ENCODE peak calls at places on chromosomes 16 and 17, in nine cellular contexts. D is colonic mucosa, P is RWPE1, W is sigmoid colon, U is H9, J is PC-3, B is left ventricle myocardium inferior, T is hepatocyte, E is esophagus muscularis mucosa. C is an unnamed sample.

GRCh38 chr17:9233271-9233599 is 211.9 kb downstream of the NTN1 start:
- DNase-seq in U (no peak), E (no peak), B (no peak), T (no peak), D (no peak), J (no peak), P (no peak), W (peak; percentile 57), C (no peak)

GRCh38 chr17:2076461-2076984 is 21.6 kb downstream of the HIC1 start:
- DNase-seq in T (peak; percentile 63), J (no peak), U (no peak), D (no peak), W (no peak), B (no peak), E (peak; percentile 91), P (no peak), C (no peak)

GRCh38 chr16:47928008-47928407 is 227.8 kb downstream of the ABCC12 start:
- DNase-seq in E (no peak), J (peak; percentile 11), W (no peak), U (peak; percentile 39), P (no peak), B (no peak), D (no peak), T (no peak), C (no peak)

GRCh38 chr17:30922235-30922993 is 669 bp downstream of the ADAP2 start:
- DNase-seq in D (no peak), W (peak; percentile 61), U (peak; percentile 62), J (no peak), E (no peak), T (peak; percentile 20), B (peak; percentile 17), P (no peak), C (no peak)

GRCh38 chr17:5592382-5592781 is 8.1 kb upstream of the NLRP1 start:
- DNase-seq in J (peak; percentile 79), B (no peak), U (peak; percentile 30), P (peak; percentile 40), T (peak; percentile 68), D (no peak), W (no peak), E (no peak), C (no peak)

GRCh38 chr16:27445502-27446175 is 43.7 kb downstream of the IL21R start:
- DNase-seq in B (no peak), T (no peak), D (no peak), E (no peak), J (no peak), W (peak; percentile 40), U (no peak), P (no peak), C (no peak)

GRCh38 chr16:27728691-27729090 is 178.7 kb downstream of the KATNIP start:
- DNase-seq in B (no peak), U (no peak), P (peak; percentile 20), T (no peak), W (no peak), D (no peak), J (no peak), E (no peak), C (no peak)

GRCh38 chr16:11857161-11857560 is 5.8 kb upstream of the RSL1D1 start:
- DNase-seq in J (peak; percentile 24), U (no peak), W (no peak), B (no peak), E (no peak), P (no peak), D (no peak), T (no peak), C (no peak)

GRCh38 chr16:79261461-79261860 is 339.1 kb downstream of the MAF start:
- DNase-seq in J (no peak), U (peak; percentile 74), P (no peak), D (peak; percentile 41), T (peak; percentile 45), B (peak; percentile 57), E (no peak), W (no peak), C (no peak)

GRCh38 chr17:77404812-77405581 is 264.2 kb downstream of the SEC14L1 start:
- DNase-seq in U (no peak), J (peak; percentile 93), T (no peak), P (peak; percentile 69), D (peak; percentile 62), B (peak; percentile 57), E (no peak), W (no peak), C (no peak)

GRCh38 chr17:80069886-80070177 is 31.5 kb upstream of the GAA start:
- DNase-seq in B (no peak), P (no peak), E (no peak), T (no peak), J (no peak), U (no peak), W (no peak), D (no peak), C (no peak)

GRCh38 chr16:87735270-87736002 is 30.4 kb downstream of the KLHDC4 start:
- DNase-seq in P (no peak), B (no peak), D (no peak), J (no peak), E (no peak), T (no peak), W (no peak), U (no peak), C (no peak)

GRCh38 chr16:48740964-48741363 is 131.0 kb upstream of the N4BP1 start:
- DNase-seq in T (no peak), E (no peak), D (no peak), J (no peak), P (no peak), B (no peak), W (no peak), U (no peak), C (no peak)

DNA sequence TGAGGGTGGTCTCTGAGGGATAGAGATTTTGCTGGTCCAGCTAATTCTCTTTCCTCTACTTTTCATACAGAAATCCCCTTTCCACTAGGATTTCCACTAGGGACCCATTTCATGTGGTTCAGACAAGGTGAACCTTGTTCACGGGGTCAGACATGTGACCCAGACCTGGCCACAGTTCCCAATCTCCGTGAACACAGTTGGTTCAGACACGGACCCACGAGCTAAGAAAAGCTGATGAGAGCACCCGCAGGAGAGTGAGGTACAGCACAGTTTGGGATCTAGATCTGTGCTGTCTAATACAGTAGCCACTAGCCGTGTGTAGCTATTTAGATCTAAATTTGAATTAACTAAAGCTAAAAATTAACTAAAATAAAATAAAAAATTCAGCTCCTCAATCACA is 88.1 kb downstream of the AXIN2 start:
- DNase-seq in B (no peak), T (no peak), J (no peak), E (no peak), W (no peak), U (no peak), P (no peak), D (no peak), C (no peak)
- H3K27ac ChIP-seq in B (peak overlapping the region; percentile 6), T (peak overlapping the region; percentile 79), J (no peak overlapping the region), E (peak overlapping the region; percentile 84), W (peak overlapping the region; percentile 86), U (no peak overlapping the region), P (no peak overlapping the region), D (no peak overlapping the region), C (no peak overlapping the region)

GRCh38 chr17:41559548-41559947 is 12.3 kb downstream of the KRT9 start:
- DNase-seq in P (no peak), D (no peak), B (no peak), J (no peak), T (no peak), U (no peak), E (no peak), W (no peak), C (no peak)

GRCh38 chr17:41553987-41554680 is 17.7 kb downstream of the KRT9 start:
- DNase-seq in T (no peak), E (no peak), W (no peak), P (no peak), J (no peak), D (no peak), U (no peak), B (no peak), C (no peak)

GRCh38 chr17:41553176-41553575 is 18.7 kb downstream of the KRT9 start:
- DNase-seq in B (no peak), J (no peak), W (no peak), D (no peak), T (no peak), U (no peak), E (no peak), P (no peak), C (no peak)

GRCh38 chr17:41555105-41555887 is 16.6 kb downstream of the KRT9 start:
- DNase-seq in E (no peak), D (peak; percentile 74), W (no peak), T (no peak), U (no peak), P (no peak), J (no peak), B (no peak), C (no peak)

DNA sequence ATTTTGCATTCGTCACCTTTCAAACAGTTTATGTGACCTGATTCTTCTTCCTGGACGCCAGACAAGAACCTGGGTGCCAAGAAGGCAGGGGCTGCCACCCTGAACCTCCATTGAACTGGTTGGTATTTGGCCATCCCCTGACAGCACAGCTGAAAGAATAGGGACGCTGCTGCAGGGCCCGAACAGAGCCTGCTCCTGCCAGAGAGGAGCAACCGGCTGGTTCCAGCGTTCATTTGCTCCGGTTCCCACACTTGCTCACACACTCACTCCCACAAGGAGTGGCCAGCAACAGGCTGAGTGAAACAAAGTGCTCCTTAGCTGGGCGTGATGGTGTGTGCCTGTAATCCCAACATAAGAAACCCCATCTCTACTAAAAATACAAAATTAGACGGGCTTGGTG is 14.9 kb downstream of the KRT9 start:
- DNase-seq in U (no peak), D (no peak), W (no peak), J (no peak), E (no peak), P (no peak), B (no peak), T (no peak), C (no peak)
- H3K27ac ChIP-seq in U (no peak overlapping the region), D (no peak overlapping the region), W (no peak overlapping the region), J (no peak overlapping the region), E (no peak overlapping the region), P (no peak overlapping the region), B (no peak overlapping the region), T (no peak overlapping the region), C (no peak overlapping the region)

GRCh38 chr16:2936436-2937011 is 24.8 kb downstream of the FLYWCH1 start:
- DNase-seq in B (no peak), W (peak; percentile 64), P (no peak), U (no peak), J (no peak), E (no peak), T (no peak), D (no peak), C (no peak)
- H3K27ac ChIP-seq in B (no peak overlapping the region), W (no peak overlapping the region), P (no peak overlapping the region), U (no peak overlapping the region), J (no peak overlapping the region), E (no peak overlapping the region), T (no peak overlapping the region), D (no peak overlapping the region), C (no peak overlapping the region)

GRCh38 chr17:57255182-57255775 is 1.0 kb upstream of the MSI2 start:
- DNase-seq in W (no peak), D (no peak), B (no peak), P (no peak), J (no peak), E (no peak), T (no peak), U (no peak), C (no peak)
- H3K27ac ChIP-seq in W (peak overlapping the region; percentile 96), D (peak overlapping the region; percentile 76), B (peak overlapping the region; percentile 97), P (peak overlapping the region; percentile 91), J (no peak overlapping the region), E (peak overlapping the region; percentile 99), T (peak overlapping the region; percentile 93), U (no peak overlapping the region), C (no peak overlapping the region)